ENCODE peak calls at places on chromosomes 12 and 14, in eight cellular contexts. One of them, this sample, is unnamed.

GRCh38 chr14:67285876-67286452 is 44.7 kb downstream of the PALS1 start:
- DNase-seq in progenitor cell of endocrine pancreas: no peak
- DNase-seq in AG09309: peak
- DNase-seq in heart left ventricle: no peak
- DNase-seq in fibroblast of the aortic adventitia: peak
- DNase-seq in colonic mucosa: no peak
- DNase-seq in cardiac muscle cell: peak
- DNase-seq in epithelial cell of esophagus: peak
- DNase-seq in this sample: peak

GRCh38 chr14:104103061-104104005 is 17.8 kb downstream of the ASPG start:
- DNase-seq in progenitor cell of endocrine pancreas: no peak
- DNase-seq in AG09309: no peak
- DNase-seq in heart left ventricle: peak
- DNase-seq in fibroblast of the aortic adventitia: no peak
- DNase-seq in colonic mucosa: no peak
- DNase-seq in cardiac muscle cell: no peak
- DNase-seq in epithelial cell of esophagus: no peak
- DNase-seq in this sample: no peak

GRCh38 chr14:74425525-74426201 is 347 bp downstream of the SYNDIG1L start:
- DNase-seq in progenitor cell of endocrine pancreas: peak
- DNase-seq in AG09309: no peak
- DNase-seq in heart left ventricle: peak
- DNase-seq in fibroblast of the aortic adventitia: no peak
- DNase-seq in colonic mucosa: peak
- DNase-seq in cardiac muscle cell: peak
- DNase-seq in epithelial cell of esophagus: peak
- DNase-seq in this sample: peak

GRCh38 chr14:89237923-89238529 is 179.0 kb downstream of the FOXN3 start:
- DNase-seq in progenitor cell of endocrine pancreas: no peak
- DNase-seq in AG09309: no peak
- DNase-seq in heart left ventricle: no peak
- DNase-seq in fibroblast of the aortic adventitia: no peak
- DNase-seq in colonic mucosa: no peak
- DNase-seq in cardiac muscle cell: no peak
- DNase-seq in epithelial cell of esophagus: peak
- DNase-seq in this sample: no peak

GRCh38 chr12:3604750-3605638 is 114.0 kb downstream of the PRMT8 start:
- DNase-seq in progenitor cell of endocrine pancreas: no peak
- DNase-seq in AG09309: no peak
- DNase-seq in heart left ventricle: peak
- DNase-seq in fibroblast of the aortic adventitia: peak
- DNase-seq in colonic mucosa: peak
- DNase-seq in cardiac muscle cell: peak
- DNase-seq in epithelial cell of esophagus: peak
- DNase-seq in this sample: no peak

GRCh38 chr14:77086017-77086727 is 11.9 kb upstream of the CIPC start:
- DNase-seq in progenitor cell of endocrine pancreas: no peak
- DNase-seq in AG09309: no peak
- DNase-seq in heart left ventricle: no peak
- DNase-seq in fibroblast of the aortic adventitia: no peak
- DNase-seq in colonic mucosa: no peak
- DNase-seq in cardiac muscle cell: peak
- DNase-seq in epithelial cell of esophagus: peak
- DNase-seq in this sample: peak

GRCh38 chr12:47837190-47838171 is 17.8 kb upstream of the HDAC7 start:
- DNase-seq in progenitor cell of endocrine pancreas: peak
- DNase-seq in AG09309: no peak
- DNase-seq in heart left ventricle: peak
- DNase-seq in fibroblast of the aortic adventitia: peak
- DNase-seq in colonic mucosa: peak
- DNase-seq in cardiac muscle cell: peak
- DNase-seq in epithelial cell of esophagus: peak
- DNase-seq in this sample: peak

GRCh38 chr12:45415393-45415817 is 199.5 kb downstream of the ANO6 start:
- DNase-seq in progenitor cell of endocrine pancreas: no peak
- DNase-seq in AG09309: peak
- DNase-seq in heart left ventricle: peak
- DNase-seq in fibroblast of the aortic adventitia: peak
- DNase-seq in colonic mucosa: no peak
- DNase-seq in cardiac muscle cell: no peak
- DNase-seq in epithelial cell of esophagus: peak
- DNase-seq in this sample: peak

GRCh38 chr14:61567838-61568571 is 127.3 kb upstream of the HIF1A start:
- DNase-seq in progenitor cell of endocrine pancreas: no peak
- DNase-seq in AG09309: no peak
- DNase-seq in heart left ventricle: peak
- DNase-seq in fibroblast of the aortic adventitia: no peak
- DNase-seq in colonic mucosa: no peak
- DNase-seq in cardiac muscle cell: peak
- DNase-seq in epithelial cell of esophagus: no peak
- DNase-seq in this sample: peak

GRCh38 chr14:71107921-71108320 is 200.7 kb downstream of the PCNX1 start:
- DNase-seq in progenitor cell of endocrine pancreas: no peak
- DNase-seq in AG09309: no peak
- DNase-seq in heart left ventricle: no peak
- DNase-seq in fibroblast of the aortic adventitia: no peak
- DNase-seq in colonic mucosa: no peak
- DNase-seq in cardiac muscle cell: no peak
- DNase-seq in epithelial cell of esophagus: no peak
- DNase-seq in this sample: no peak

GRCh38 chr12:128339121-128339520 is 72.2 kb downstream of the TMEM132C start:
- DNase-seq in progenitor cell of endocrine pancreas: no peak
- DNase-seq in AG09309: no peak
- DNase-seq in heart left ventricle: no peak
- DNase-seq in fibroblast of the aortic adventitia: no peak
- DNase-seq in colonic mucosa: no peak
- DNase-seq in cardiac muscle cell: peak
- DNase-seq in epithelial cell of esophagus: no peak
- DNase-seq in this sample: no peak

GRCh38 chr12:46187023-46187422 is 81.8 kb downstream of the SLC38A1 start:
- DNase-seq in progenitor cell of endocrine pancreas: no peak
- DNase-seq in AG09309: peak
- DNase-seq in heart left ventricle: peak
- DNase-seq in fibroblast of the aortic adventitia: peak
- DNase-seq in colonic mucosa: no peak
- DNase-seq in cardiac muscle cell: no peak
- DNase-seq in epithelial cell of esophagus: peak
- DNase-seq in this sample: no peak

GRCh38 chr14:23568600-23569310 is 1.2 kb upstream of the AP1G2 start:
- DNase-seq in progenitor cell of endocrine pancreas: no peak
- DNase-seq in AG09309: no peak
- DNase-seq in heart left ventricle: no peak
- DNase-seq in fibroblast of the aortic adventitia: no peak
- DNase-seq in colonic mucosa: no peak
- DNase-seq in cardiac muscle cell: peak
- DNase-seq in epithelial cell of esophagus: no peak
- DNase-seq in this sample: no peak
- TF ChIP-seq CTCF in progenitor cell of endocrine pancreas: peak
- TF ChIP-seq CTCF in AG09309: peak
- TF ChIP-seq CTCF in heart left ventricle: peak
- TF ChIP-seq CTCF in fibroblast of the aortic adventitia: peak
- TF ChIP-seq CTCF in colonic mucosa: peak
- TF ChIP-seq CTCF in cardiac muscle cell: peak
- TF ChIP-seq CTCF in epithelial cell of esophagus: peak
- TF ChIP-seq CTCF in this sample: peak

GRCh38 chr14:101230851-101231550 is 327.5 kb upstream of the RTL1 start:
- DNase-seq in progenitor cell of endocrine pancreas: no peak
- DNase-seq in AG09309: no peak
- DNase-seq in heart left ventricle: no peak
- DNase-seq in fibroblast of the aortic adventitia: no peak
- DNase-seq in colonic mucosa: no peak
- DNase-seq in cardiac muscle cell: no peak
- DNase-seq in epithelial cell of esophagus: no peak
- DNase-seq in this sample: no peak
- TF ChIP-seq CTCF in progenitor cell of endocrine pancreas: no peak
- TF ChIP-seq CTCF in AG09309: no peak
- TF ChIP-seq CTCF in heart left ventricle: no peak
- TF ChIP-seq CTCF in fibroblast of the aortic adventitia: no peak
- TF ChIP-seq CTCF in colonic mucosa: no peak
- TF ChIP-seq CTCF in cardiac muscle cell: no peak
- TF ChIP-seq CTCF in epithelial cell of esophagus: no peak
- TF ChIP-seq CTCF in this sample: no peak

GRCh38 chr12:67621926-67622325 is 26.6 kb upstream of the DYRK2 start:
- DNase-seq in progenitor cell of endocrine pancreas: no peak
- DNase-seq in AG09309: no peak
- DNase-seq in heart left ventricle: no peak
- DNase-seq in fibroblast of the aortic adventitia: no peak
- DNase-seq in colonic mucosa: no peak
- DNase-seq in cardiac muscle cell: no peak
- DNase-seq in epithelial cell of esophagus: no peak
- DNase-seq in this sample: no peak

GRCh38 chr12:67626156-67626555 is 22.4 kb upstream of the DYRK2 start:
- DNase-seq in progenitor cell of endocrine pancreas: no peak
- DNase-seq in AG09309: no peak
- DNase-seq in heart left ventricle: no peak
- DNase-seq in fibroblast of the aortic adventitia: no peak
- DNase-seq in colonic mucosa: no peak
- DNase-seq in cardiac muscle cell: no peak
- DNase-seq in epithelial cell of esophagus: no peak
- DNase-seq in this sample: no peak

GRCh38 chr12:67623259-67623658 is 25.3 kb upstream of the DYRK2 start:
- DNase-seq in progenitor cell of endocrine pancreas: no peak
- DNase-seq in AG09309: no peak
- DNase-seq in heart left ventricle: no peak
- DNase-seq in fibroblast of the aortic adventitia: no peak
- DNase-seq in colonic mucosa: no peak
- DNase-seq in cardiac muscle cell: no peak
- DNase-seq in epithelial cell of esophagus: no peak
- DNase-seq in this sample: no peak

GRCh38 chr12:67625004-67625403 is 23.5 kb upstream of the DYRK2 start:
- DNase-seq in progenitor cell of endocrine pancreas: no peak
- DNase-seq in AG09309: no peak
- DNase-seq in heart left ventricle: no peak
- DNase-seq in fibroblast of the aortic adventitia: no peak
- DNase-seq in colonic mucosa: no peak
- DNase-seq in cardiac muscle cell: no peak
- DNase-seq in epithelial cell of esophagus: no peak
- DNase-seq in this sample: no peak

GRCh38 chr12:67624355-67624754 is 24.2 kb upstream of the DYRK2 start:
- DNase-seq in progenitor cell of endocrine pancreas: no peak
- DNase-seq in AG09309: no peak
- DNase-seq in heart left ventricle: no peak
- DNase-seq in fibroblast of the aortic adventitia: no peak
- DNase-seq in colonic mucosa: no peak
- DNase-seq in cardiac muscle cell: no peak
- DNase-seq in epithelial cell of esophagus: no peak
- DNase-seq in this sample: no peak
- TF ChIP-seq CTCF in progenitor cell of endocrine pancreas: no peak
- TF ChIP-seq CTCF in AG09309: no peak
- TF ChIP-seq CTCF in heart left ventricle: no peak
- TF ChIP-seq CTCF in fibroblast of the aortic adventitia: no peak
- TF ChIP-seq CTCF in colonic mucosa: no peak
- TF ChIP-seq CTCF in cardiac muscle cell: no peak
- TF ChIP-seq CTCF in epithelial cell of esophagus: no peak
- TF ChIP-seq CTCF in this sample: no peak

DNA sequence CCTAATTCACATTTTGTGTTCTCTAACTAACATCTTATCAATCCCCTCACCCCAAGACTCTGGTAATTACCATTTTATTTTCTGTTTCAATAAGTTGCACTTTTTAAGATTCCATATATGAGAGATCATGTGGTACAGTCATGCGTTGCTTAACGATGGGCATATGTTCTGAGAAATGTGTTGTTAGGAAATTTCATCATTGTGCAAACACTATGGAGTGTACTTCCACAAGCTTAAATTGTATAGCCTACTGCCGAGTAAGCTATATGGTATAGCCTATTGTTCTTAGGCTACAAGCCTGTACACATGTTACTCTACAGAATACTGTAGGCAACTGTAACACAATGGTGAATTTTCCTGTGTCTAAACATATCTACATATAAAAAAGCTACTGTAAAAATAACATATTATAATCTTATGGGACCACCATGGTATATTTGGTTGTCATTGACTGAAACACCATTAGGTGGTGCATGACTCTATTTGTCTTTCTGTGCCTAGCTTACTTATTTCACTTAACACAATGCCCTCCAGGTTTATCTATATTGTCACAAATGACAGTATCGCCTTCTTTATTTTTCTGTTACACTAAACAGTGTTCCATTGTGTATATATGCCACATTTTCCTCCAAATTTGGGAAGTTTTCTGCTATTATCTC is 473.4 kb upstream of the LMO3 start:
- DNase-seq in progenitor cell of endocrine pancreas: no peak
- DNase-seq in AG09309: no peak
- DNase-seq in heart left ventricle: no peak
- DNase-seq in fibroblast of the aortic adventitia: no peak
- DNase-seq in colonic mucosa: no peak
- DNase-seq in cardiac muscle cell: no peak
- DNase-seq in epithelial cell of esophagus: peak
- DNase-seq in this sample: no peak
- TF ChIP-seq CTCF in progenitor cell of endocrine pancreas: peak
- TF ChIP-seq CTCF in AG09309: no peak
- TF ChIP-seq CTCF in heart left ventricle: no peak
- TF ChIP-seq CTCF in fibroblast of the aortic adventitia: no peak
- TF ChIP-seq CTCF in colonic mucosa: no peak
- TF ChIP-seq CTCF in cardiac muscle cell: no peak
- TF ChIP-seq CTCF in epithelial cell of esophagus: no peak
- TF ChIP-seq CTCF in this sample: no peak

This sample was measured in GM13976.